ENCODE peak calls at places on chromosomes 5 and 9, in six cellular contexts. D is GM12878, S is A549, F is K562, A is HepG2, C is upper lobe of left lung. X is an unnamed sample.

GRCh38 chr9:138022756-138023393 is 145.3 kb downstream of the CACNA1B start:
- ATAC-seq in D (no peak), F (no peak), A (peak), C (no peak), S (peak), X (no peak)

GRCh38 chr9:135530146-135530545 is 8.9 kb downstream of the LCN1 start:
- ATAC-seq in C (no peak), F (no peak), D (no peak), A (no peak), S (no peak), X (no peak)

GRCh38 chr9:123225995-123226394 is 42.4 kb downstream of the STRBP start:
- ATAC-seq in A (no peak), S (no peak), C (no peak), F (no peak), D (peak), X (no peak)

GRCh38 chr9:111572945-111573604 is 26.4 kb downstream of the PTGR1 start:
- ATAC-seq in F (no peak), A (no peak), S (no peak), D (no peak), C (no peak), X (no peak)

GRCh38 chr9:127828262-127829031 is 25.8 kb downstream of the FPGS start:
- ATAC-seq in F (peak), D (no peak), S (peak), A (peak), C (peak), X (peak)

GRCh38 chr5:109759304-109759703 is 69.6 kb downstream of the MAN2A1 start:
- ATAC-seq in C (no peak), D (no peak), S (no peak), F (no peak), A (no peak), X (no peak)

GRCh38 chr5:9105851-9106250 is 440.0 kb downstream of the SEMA5A start:
- ATAC-seq in F (no peak), D (no peak), S (no peak), A (no peak), C (no peak), X (no peak)

GRCh38 chr9:81562221-81563019 is 126.9 kb downstream of the TLE1 start:
- ATAC-seq in C (peak), S (peak), D (no peak), A (peak), F (no peak), X (no peak)

GRCh38 chr5:25345240-25345771 is 700.5 kb upstream of the CDH10 start:
- ATAC-seq in A (no peak), C (no peak), S (no peak), F (no peak), D (no peak), X (no peak)

GRCh38 chr9:128097156-128098016 is 29.4 kb downstream of the SLC25A25 start:
- ATAC-seq in C (no peak), F (no peak), D (no peak), S (peak), A (peak), X (no peak)

GRCh38 chr5:3593771-3594513 is 1.7 kb upstream of the IRX1 start:
- ATAC-seq in S (no peak), F (no peak), D (no peak), A (no peak), C (no peak), X (no peak)

GRCh38 chr5:173234129-173234793 is 745 bp downstream of the NKX2-5 start:
- ATAC-seq in S (peak), F (no peak), D (no peak), C (no peak), A (no peak), X (no peak)

GRCh38 chr9:21047315-21047714 is 15.9 kb upstream of the HACD4 start:
- ATAC-seq in A (no peak), S (no peak), C (no peak), F (no peak), D (no peak), X (no peak)
- TF ChIP-seq EP300 in A (no peak), S (no peak), C (no peak), F (no peak), D (no peak), X (no peak)

DNA sequence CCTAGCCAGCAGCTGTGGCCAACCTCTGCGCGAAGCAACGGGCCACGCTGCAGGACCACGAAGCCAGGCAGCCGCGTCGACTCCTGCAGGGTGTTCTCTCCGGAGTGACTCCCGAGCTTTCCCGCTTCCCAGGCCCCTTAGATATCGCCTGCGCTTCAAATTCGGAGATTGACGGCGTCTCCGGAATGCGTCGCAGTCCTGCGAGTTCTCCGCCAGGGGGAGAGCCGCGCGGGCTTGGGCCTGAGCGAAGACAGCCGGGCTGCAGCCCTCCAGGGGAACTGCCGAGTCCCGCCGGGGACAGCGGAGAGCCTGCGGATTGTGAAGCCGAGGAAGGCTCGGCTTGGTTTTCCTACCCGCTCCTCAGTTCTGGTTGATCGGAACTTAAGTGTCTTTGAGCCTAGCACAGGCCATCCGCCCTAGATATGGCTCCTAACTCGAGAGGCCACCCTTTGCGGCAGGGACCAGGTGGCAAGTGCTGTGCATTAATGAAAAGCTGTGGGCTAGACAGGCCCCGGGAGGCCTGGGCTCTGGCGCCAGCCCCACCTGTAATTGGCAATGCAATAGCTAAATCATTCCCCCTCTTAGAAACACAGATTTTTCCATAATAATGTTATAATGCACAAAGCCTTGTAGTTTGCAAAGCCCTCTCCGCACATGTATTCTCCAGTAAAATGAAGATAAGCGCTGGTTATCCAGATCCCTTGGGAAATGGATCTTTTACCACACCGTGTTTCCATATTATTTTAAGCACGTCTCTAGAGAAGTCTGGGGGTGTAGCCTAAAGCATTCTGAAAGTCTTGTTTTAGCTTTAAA is 863 bp upstream of the APBA1 start:
- ATAC-seq in F (peak), C (peak), A (peak), S (peak), D (peak), X (peak)
- TF ChIP-seq CTCF in F (peak), C (peak), A (peak), S (peak), D (peak), X (peak)

DNA sequence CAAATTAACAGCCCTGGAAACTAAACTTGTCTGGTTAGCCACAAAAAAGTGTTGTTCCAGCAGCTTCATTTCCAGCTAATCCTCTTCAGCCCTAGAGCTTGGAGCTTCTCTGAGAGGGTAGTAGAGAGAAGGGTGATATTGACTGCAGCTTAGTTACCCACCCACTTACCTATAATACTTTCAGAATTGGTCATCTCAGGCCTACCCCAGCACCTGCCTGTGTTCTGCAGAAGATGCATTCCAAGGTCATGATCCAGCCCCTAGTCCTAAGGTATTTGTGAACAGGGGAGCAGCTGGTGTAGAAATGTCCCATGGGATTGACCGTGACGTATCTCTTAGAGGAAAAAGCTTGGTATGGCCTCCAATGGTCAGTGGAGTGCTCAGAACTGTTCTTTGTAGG is 289.0 kb downstream of the NR3C1 start:
- ATAC-seq in C (no peak), A (no peak), F (no peak), D (peak), S (no peak), X (no peak)
- H3K4me3 ChIP-seq in C (no peak), A (no peak), F (no peak), D (no peak), S (no peak), X (no peak)

GRCh38 chr9:8521112-8521511 is 721.5 kb upstream of the DMAC1 start:
- ATAC-seq in C (no peak), F (no peak), D (no peak), A (no peak), S (no peak), X (no peak)
- TF ChIP-seq EP300 in C (no peak), F (no peak), D (no peak), A (no peak), S (no peak), X (no peak)